ENCODE peak calls at places on chromosomes 7 and 10, in four cellular contexts. One of them, this sample, is unnamed.

GRCh38 chr7:112554591-112554990 is 73.8 kb downstream of the LSMEM1 start:
- DNase-seq in left ventricle myocardium inferior: no peak
- DNase-seq in right cardiac atrium: no peak
- DNase-seq in cardiac muscle cell: no peak
- DNase-seq in this sample: no peak

GRCh38 chr7:23593706-23594105 is 3.5 kb upstream of the CCDC126 start:
- DNase-seq in left ventricle myocardium inferior: no peak
- DNase-seq in cardiac muscle cell: no peak
- DNase-seq in right cardiac atrium: no peak
- DNase-seq in this sample: no peak

GRCh38 chr7:23955145-23955544 is 245.1 kb downstream of the STK31 start:
- DNase-seq in right cardiac atrium: no peak
- DNase-seq in left ventricle myocardium inferior: no peak
- DNase-seq in cardiac muscle cell: no peak
- DNase-seq in this sample: no peak

GRCh38 chr7:156947120-156947843 is 2.2 kb upstream of the NOM1 start:
- DNase-seq in cardiac muscle cell: no peak
- DNase-seq in left ventricle myocardium inferior: no peak
- DNase-seq in right cardiac atrium: peak; percentile 61
- DNase-seq in this sample: no peak

GRCh38 chr7:156148547-156148946 is 336.3 kb upstream of the SHH start:
- DNase-seq in right cardiac atrium: no peak
- DNase-seq in left ventricle myocardium inferior: no peak
- DNase-seq in cardiac muscle cell: no peak
- DNase-seq in this sample: no peak

GRCh38 chr7:150909192-150909591 is 56.9 kb downstream of the AOC1 start:
- DNase-seq in right cardiac atrium: no peak
- DNase-seq in cardiac muscle cell: no peak
- DNase-seq in left ventricle myocardium inferior: no peak
- DNase-seq in this sample: no peak

GRCh38 chr7:74092964-74093339 is 9.3 kb downstream of the LIMK1 start:
- DNase-seq in right cardiac atrium: peak; percentile 88
- DNase-seq in cardiac muscle cell: peak; percentile 39
- DNase-seq in left ventricle myocardium inferior: peak; percentile 69
- DNase-seq in this sample: peak; percentile 54

GRCh38 chr10:132676193-132676891 is 109.6 kb downstream of the NKX6-2 start:
- DNase-seq in left ventricle myocardium inferior: no peak
- DNase-seq in right cardiac atrium: peak; percentile 24
- DNase-seq in cardiac muscle cell: no peak
- DNase-seq in this sample: peak; percentile 44

GRCh38 chr10:51097546-51097945 is 23.3 kb downstream of the PRKG1 start:
- DNase-seq in cardiac muscle cell: peak; percentile 43
- DNase-seq in right cardiac atrium: no peak
- DNase-seq in left ventricle myocardium inferior: no peak
- DNase-seq in this sample: no peak

GRCh38 chr7:78712111-78712510 is 741.4 kb downstream of the MAGI2 start:
- DNase-seq in cardiac muscle cell: no peak
- DNase-seq in right cardiac atrium: no peak
- DNase-seq in left ventricle myocardium inferior: no peak
- DNase-seq in this sample: no peak

GRCh38 chr7:150927954-150928340 is 50.2 kb downstream of the KCNH2 start:
- DNase-seq in left ventricle myocardium inferior: no peak
- DNase-seq in right cardiac atrium: no peak
- DNase-seq in cardiac muscle cell: peak; percentile 32
- DNase-seq in this sample: no peak

GRCh38 chr10:8050561-8051108 is 3.9 kb upstream of the GATA3 start:
- DNase-seq in left ventricle myocardium inferior: no peak
- DNase-seq in right cardiac atrium: peak; percentile 68
- DNase-seq in cardiac muscle cell: peak; percentile 62
- DNase-seq in this sample: no peak
- H3K4me1 ChIP-seq in left ventricle myocardium inferior: peaks cover 78% of the 10 kb centered on the region
- H3K4me1 ChIP-seq in right cardiac atrium: peaks cover 6% of the 10 kb centered on the region
- H3K4me1 ChIP-seq in cardiac muscle cell: no peaks in the 10 kb centered on the region
- H3K4me1 ChIP-seq in this sample: peaks cover 40% of the 10 kb centered on the region

DNA sequence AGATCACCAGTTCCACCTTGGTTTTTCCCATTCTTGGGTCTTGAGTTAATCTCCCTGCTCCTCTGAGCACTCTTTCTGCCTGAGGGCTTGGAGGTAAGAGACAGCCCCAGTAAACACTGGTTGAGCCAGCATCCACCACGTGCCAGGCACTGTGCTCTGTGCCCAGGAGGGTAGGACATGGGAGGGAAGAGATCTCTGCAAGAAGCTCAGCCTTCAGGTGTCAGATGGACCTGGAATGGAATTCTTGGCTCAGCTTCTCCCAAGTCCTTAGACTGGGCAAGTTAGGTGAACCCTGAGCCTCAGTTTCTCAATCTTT is 2.5 kb downstream of the ZYX start:
- DNase-seq in left ventricle myocardium inferior: no peak
- DNase-seq in cardiac muscle cell: peak; percentile 9
- DNase-seq in right cardiac atrium: no peak
- DNase-seq in this sample: no peak
- H3K4me1 ChIP-seq in left ventricle myocardium inferior: peaks cover 93% of the 10 kb centered on the region
- H3K4me1 ChIP-seq in cardiac muscle cell: peaks cover 18% of the 10 kb centered on the region
- H3K4me1 ChIP-seq in right cardiac atrium: peaks cover 25% of the 10 kb centered on the region
- H3K4me1 ChIP-seq in this sample: peaks cover 57% of the 10 kb centered on the region

DNA sequence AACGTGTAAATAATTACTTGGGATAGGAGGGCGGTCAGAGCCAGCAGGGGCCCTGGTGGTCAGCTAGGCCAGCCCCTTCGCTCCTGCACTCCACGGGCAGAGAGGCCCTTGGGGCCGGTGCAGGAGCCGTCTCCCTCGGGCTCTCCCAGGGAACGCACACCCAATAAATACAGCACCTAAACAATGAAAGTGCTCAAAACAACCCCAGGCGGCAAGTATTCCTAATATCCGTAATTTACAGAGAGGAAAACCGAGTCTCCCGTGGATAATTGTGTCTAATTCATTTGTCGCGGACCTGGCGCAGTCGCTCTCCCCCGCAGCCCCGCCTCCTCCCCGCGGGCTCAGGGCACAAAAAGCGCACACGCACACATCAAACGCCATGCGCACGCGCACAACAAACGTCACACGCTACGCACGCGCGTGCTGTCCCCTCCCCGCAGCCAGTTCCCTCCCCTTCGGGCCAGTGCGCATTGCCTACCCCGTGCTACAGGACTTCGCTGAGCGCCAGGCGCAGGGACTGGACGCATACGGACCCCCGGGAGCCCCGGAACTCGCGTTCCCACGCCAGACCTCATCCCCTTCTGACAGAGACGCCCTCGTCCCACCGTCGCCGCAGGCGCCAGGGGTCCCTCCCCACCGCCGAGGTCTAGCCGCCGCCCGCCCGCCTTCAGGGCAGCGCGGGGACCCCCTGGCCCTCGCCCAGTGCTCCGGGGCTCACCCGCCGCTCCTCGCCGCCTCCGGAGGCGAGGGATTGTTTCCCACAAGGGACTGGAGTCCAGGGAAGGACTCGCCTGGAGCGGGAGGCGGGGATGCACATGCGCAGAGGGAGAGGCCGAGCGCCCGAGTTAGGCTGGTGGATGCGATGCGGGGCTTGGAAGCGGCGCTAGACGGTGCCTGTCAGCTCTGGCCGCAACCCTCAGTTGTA is at the start of gene ZNF248:
- DNase-seq in right cardiac atrium: peak; percentile 99
- DNase-seq in left ventricle myocardium inferior: peak; percentile 96
- DNase-seq in cardiac muscle cell: peak; percentile 98
- DNase-seq in this sample: peak; percentile 96
- H3K4me1 ChIP-seq in right cardiac atrium: no peaks in the 10 kb centered on the region
- H3K4me1 ChIP-seq in left ventricle myocardium inferior: peaks cover 46% of the 10 kb centered on the region
- H3K4me1 ChIP-seq in cardiac muscle cell: no peaks in the 10 kb centered on the region
- H3K4me1 ChIP-seq in this sample: peaks cover 32% of the 10 kb centered on the region

GRCh38 chr10:29105516-29106215 is 183.2 kb upstream of the LYZL1 start:
- DNase-seq in right cardiac atrium: no peak
- DNase-seq in cardiac muscle cell: peak; percentile 87
- DNase-seq in left ventricle myocardium inferior: no peak
- DNase-seq in this sample: no peak
- H3K4me1 ChIP-seq in right cardiac atrium: no peaks in the 10 kb centered on the region
- H3K4me1 ChIP-seq in cardiac muscle cell: peaks cover 64% of the 10 kb centered on the region
- H3K4me1 ChIP-seq in left ventricle myocardium inferior: no peaks in the 10 kb centered on the region
- H3K4me1 ChIP-seq in this sample: no peaks in the 10 kb centered on the region

DNA sequence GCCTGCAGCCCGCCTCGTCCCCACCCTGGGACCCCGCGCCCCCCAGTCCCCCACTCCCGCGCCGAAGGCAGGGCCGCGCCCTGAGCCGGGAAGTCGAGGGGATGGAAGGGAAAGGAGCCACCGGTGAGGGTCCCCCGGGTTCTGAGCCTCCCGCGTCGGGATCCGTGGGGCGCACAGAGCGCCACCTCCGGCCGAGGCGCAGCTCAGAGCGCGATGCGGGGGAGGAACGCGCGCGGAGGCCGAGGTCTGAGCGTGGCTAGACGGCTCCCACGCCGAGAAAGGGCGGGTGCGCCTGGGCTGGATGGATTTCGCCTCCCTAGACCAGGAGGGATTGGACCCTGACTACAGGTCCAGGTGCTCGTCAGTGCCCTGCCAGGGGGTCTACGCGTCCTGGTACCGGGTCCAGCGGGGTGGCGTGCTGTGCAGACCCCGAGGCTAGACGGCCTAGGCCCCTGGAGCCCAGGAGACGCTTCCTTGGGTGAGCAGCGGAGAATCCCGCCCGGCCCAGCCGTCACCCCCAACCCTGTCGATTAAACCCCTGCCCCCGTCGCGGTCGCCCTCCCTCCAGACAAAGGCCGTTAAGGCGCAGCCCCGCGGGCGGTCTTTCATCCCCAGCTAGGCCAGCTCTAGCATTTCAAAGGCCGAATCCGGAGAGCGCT is 986 bp upstream of the PDGFA start:
- DNase-seq in left ventricle myocardium inferior: no peak
- DNase-seq in right cardiac atrium: peak; percentile 78
- DNase-seq in cardiac muscle cell: peak; percentile 53
- DNase-seq in this sample: no peak
- H3K4me1 ChIP-seq in left ventricle myocardium inferior: peaks cover 78% of the 10 kb centered on the region
- H3K4me1 ChIP-seq in right cardiac atrium: no peaks in the 10 kb centered on the region
- H3K4me1 ChIP-seq in cardiac muscle cell: peaks cover 13% of the 10 kb centered on the region
- H3K4me1 ChIP-seq in this sample: peaks cover 15% of the 10 kb centered on the region

DNA sequence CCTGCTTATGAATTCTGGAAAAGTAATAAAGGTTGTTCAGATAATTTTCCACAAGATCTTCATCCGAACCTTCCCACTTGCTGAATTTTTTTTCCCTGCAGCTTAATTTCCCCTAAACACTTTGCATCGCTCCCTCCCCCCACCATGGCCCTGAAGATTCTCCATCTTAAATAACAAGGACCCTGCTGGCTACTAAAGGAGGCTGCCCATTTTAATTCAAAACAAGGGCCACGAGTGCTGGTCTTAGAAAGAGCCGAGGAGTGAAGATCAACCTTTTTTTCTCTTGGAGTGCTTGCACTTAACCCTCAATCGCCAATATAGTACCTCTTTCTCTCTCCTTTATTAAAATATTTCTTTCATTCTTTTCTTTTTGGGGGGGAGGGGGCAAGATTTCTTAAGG is 9.2 kb upstream of the SP8 start:
- DNase-seq in right cardiac atrium: no peak
- DNase-seq in cardiac muscle cell: no peak
- DNase-seq in left ventricle myocardium inferior: no peak
- DNase-seq in this sample: no peak
- H3K4me1 ChIP-seq in right cardiac atrium: peaks cover 3% of the 10 kb centered on the region
- H3K4me1 ChIP-seq in cardiac muscle cell: no peaks in the 10 kb centered on the region
- H3K4me1 ChIP-seq in left ventricle myocardium inferior: peaks cover 24% of the 10 kb centered on the region
- H3K4me1 ChIP-seq in this sample: no peaks in the 10 kb centered on the region

This sample was measured in gastrocnemius medialis.